ENCODE peak calls at places on chromosome 10, in four cellular contexts. One of them, this sample, is unnamed.

GRCh38 chr10:127762925-127763324 is 25.9 kb downstream of the FOXI2 start:
- DNase-seq in K562: no peak
- DNase-seq in IMR-90: no peak
- DNase-seq in keratinocyte: no peak
- DNase-seq in this sample: no peak

GRCh38 chr10:27344568-27345454 is 104.2 kb upstream of the ACBD5 start:
- DNase-seq in K562: no peak
- DNase-seq in keratinocyte: no peak
- DNase-seq in IMR-90: no peak
- DNase-seq in this sample: no peak

GRCh38 chr10:69696073-69696731 is 66.2 kb downstream of the FAM241B start:
- DNase-seq in K562: peak; percentile 86
- DNase-seq in IMR-90: peak; percentile 91
- DNase-seq in keratinocyte: no peak
- DNase-seq in this sample: peak; percentile 70

GRCh38 chr10:15738237-15738928 is 18.7 kb upstream of the ITGA8 start:
- DNase-seq in K562: no peak
- DNase-seq in IMR-90: no peak
- DNase-seq in keratinocyte: no peak
- DNase-seq in this sample: no peak

GRCh38 chr10:124091646-124092269 is 1.6 kb downstream of the CHST15 start:
- DNase-seq in K562: no peak
- DNase-seq in IMR-90: no peak
- DNase-seq in keratinocyte: no peak
- DNase-seq in this sample: peak; percentile 38

GRCh38 chr10:115624448-115624847 is 531.3 kb downstream of the ATRNL1 start:
- DNase-seq in keratinocyte: no peak
- DNase-seq in K562: no peak
- DNase-seq in IMR-90: no peak
- DNase-seq in this sample: no peak

GRCh38 chr10:8817303-8817702 is 762.8 kb downstream of the GATA3 start:
- DNase-seq in K562: no peak
- DNase-seq in keratinocyte: peak; percentile 64
- DNase-seq in IMR-90: no peak
- DNase-seq in this sample: no peak

GRCh38 chr10:59019603-59020002 is 156.8 kb upstream of the PHYHIPL start:
- DNase-seq in keratinocyte: no peak
- DNase-seq in IMR-90: no peak
- DNase-seq in K562: no peak
- DNase-seq in this sample: no peak

GRCh38 chr10:33010132-33011037 is 52.4 kb upstream of the ITGB1 start:
- DNase-seq in K562: peak; percentile 20
- DNase-seq in keratinocyte: peak; percentile 65
- DNase-seq in IMR-90: peak; percentile 86
- DNase-seq in this sample: peak; percentile 37

GRCh38 chr10:28367865-28368541 is 65.1 kb upstream of the MPP7 start:
- DNase-seq in K562: no peak
- DNase-seq in keratinocyte: no peak
- DNase-seq in IMR-90: no peak
- DNase-seq in this sample: no peak

GRCh38 chr10:85490431-85490830 is 876.2 kb downstream of the GRID1 start:
- DNase-seq in K562: no peak
- DNase-seq in keratinocyte: no peak
- DNase-seq in IMR-90: no peak
- DNase-seq in this sample: no peak

GRCh38 chr10:69869291-69869841 is 67.7 kb downstream of the COL13A1 start:
- DNase-seq in IMR-90: peak; percentile 53
- DNase-seq in K562: no peak
- DNase-seq in keratinocyte: no peak
- DNase-seq in this sample: peak; percentile 46

GRCh38 chr10:130485958-130486680 is 349.9 kb downstream of the GLRX3 start:
- DNase-seq in K562: no peak
- DNase-seq in keratinocyte: no peak
- DNase-seq in IMR-90: no peak
- DNase-seq in this sample: no peak

GRCh38 chr10:35007858-35008301 is 82.3 kb downstream of the CUL2 start:
- DNase-seq in keratinocyte: no peak
- DNase-seq in IMR-90: peak; percentile 20
- DNase-seq in K562: no peak
- DNase-seq in this sample: no peak

GRCh38 chr10:79275431-79275851 is 71.8 kb upstream of the PPIF start:
- DNase-seq in IMR-90: no peak
- DNase-seq in K562: no peak
- DNase-seq in keratinocyte: no peak
- DNase-seq in this sample: no peak

GRCh38 chr10:48667960-48668541 is 16.6 kb upstream of the WDFY4 start:
- DNase-seq in K562: no peak
- DNase-seq in keratinocyte: no peak
- DNase-seq in IMR-90: no peak
- DNase-seq in this sample: no peak

GRCh38 chr10:79904671-79905321 is 44.1 kb downstream of the SFTPD start:
- DNase-seq in keratinocyte: no peak
- DNase-seq in K562: peak; percentile 17
- DNase-seq in IMR-90: peak; percentile 41
- DNase-seq in this sample: peak; percentile 82

GRCh38 chr10:119272736-119273135 is 65.4 kb downstream of the GRK5 start:
- DNase-seq in IMR-90: no peak
- DNase-seq in keratinocyte: no peak
- DNase-seq in K562: no peak
- DNase-seq in this sample: no peak

GRCh38 chr10:19874791-19875190 is 58.6 kb downstream of the PLXDC2 start:
- DNase-seq in keratinocyte: peak; percentile 2
- DNase-seq in IMR-90: no peak
- DNase-seq in K562: no peak
- DNase-seq in this sample: no peak

GRCh38 chr10:59557052-59557451 is 152.6 kb downstream of the SLC16A9 start:
- DNase-seq in K562: peak; percentile 23
- DNase-seq in keratinocyte: no peak
- DNase-seq in IMR-90: no peak
- DNase-seq in this sample: no peak

GRCh38 chr10:30324448-30325110 is 24.5 kb downstream of the MTPAP start:
- DNase-seq in K562: no peak
- DNase-seq in keratinocyte: no peak
- DNase-seq in IMR-90: no peak
- DNase-seq in this sample: no peak

GRCh38 chr10:120039826-120040225 is 147.3 kb downstream of the SEC23IP start:
- DNase-seq in keratinocyte: no peak
- DNase-seq in K562: no peak
- DNase-seq in IMR-90: no peak
- DNase-seq in this sample: no peak

GRCh38 chr10:7561216-7561893 is 105.4 kb downstream of the ITIH5 start:
- DNase-seq in keratinocyte: no peak
- DNase-seq in IMR-90: no peak
- DNase-seq in K562: no peak
- DNase-seq in this sample: no peak

GRCh38 chr10:63681965-63682704 is 160.9 kb downstream of the REEP3 start:
- DNase-seq in IMR-90: peak; percentile 87
- DNase-seq in K562: no peak
- DNase-seq in keratinocyte: peak; percentile 45
- DNase-seq in this sample: peak; percentile 45

GRCh38 chr10:683448-684071 is 5.9 kb downstream of the DIP2C start:
- DNase-seq in IMR-90: peak; percentile 99
- DNase-seq in keratinocyte: peak; percentile 58
- DNase-seq in K562: no peak
- DNase-seq in this sample: no peak

GRCh38 chr10:22764639-22765038 is 50.3 kb upstream of the PIP4K2A start:
- DNase-seq in keratinocyte: no peak
- DNase-seq in IMR-90: no peak
- DNase-seq in K562: no peak
- DNase-seq in this sample: no peak
- H3K9me1 ChIP-seq in keratinocyte: no peaks in the 10 kb centered on the region
- H3K9me1 ChIP-seq in IMR-90: no peaks in the 10 kb centered on the region
- H3K9me1 ChIP-seq in K562: no peaks in the 10 kb centered on the region
- H3K9me1 ChIP-seq in this sample: no peaks in the 10 kb centered on the region

GRCh38 chr10:102859911-102860310 is 5.9 kb downstream of the BORCS7 start:
- DNase-seq in keratinocyte: no peak
- DNase-seq in IMR-90: no peak
- DNase-seq in K562: no peak
- DNase-seq in this sample: no peak
- H3K9me1 ChIP-seq in keratinocyte: no peaks in the 10 kb centered on the region
- H3K9me1 ChIP-seq in IMR-90: no peaks in the 10 kb centered on the region
- H3K9me1 ChIP-seq in K562: no peaks in the 10 kb centered on the region
- H3K9me1 ChIP-seq in this sample: no peaks in the 10 kb centered on the region

GRCh38 chr10:121368347-121369025 is 229.8 kb downstream of the FGFR2 start:
- DNase-seq in K562: no peak
- DNase-seq in IMR-90: no peak
- DNase-seq in keratinocyte: no peak
- DNase-seq in this sample: no peak
- H3K9me1 ChIP-seq in K562: no peaks in the 10 kb centered on the region
- H3K9me1 ChIP-seq in IMR-90: no peaks in the 10 kb centered on the region
- H3K9me1 ChIP-seq in keratinocyte: no peaks in the 10 kb centered on the region
- H3K9me1 ChIP-seq in this sample: no peaks in the 10 kb centered on the region

DNA sequence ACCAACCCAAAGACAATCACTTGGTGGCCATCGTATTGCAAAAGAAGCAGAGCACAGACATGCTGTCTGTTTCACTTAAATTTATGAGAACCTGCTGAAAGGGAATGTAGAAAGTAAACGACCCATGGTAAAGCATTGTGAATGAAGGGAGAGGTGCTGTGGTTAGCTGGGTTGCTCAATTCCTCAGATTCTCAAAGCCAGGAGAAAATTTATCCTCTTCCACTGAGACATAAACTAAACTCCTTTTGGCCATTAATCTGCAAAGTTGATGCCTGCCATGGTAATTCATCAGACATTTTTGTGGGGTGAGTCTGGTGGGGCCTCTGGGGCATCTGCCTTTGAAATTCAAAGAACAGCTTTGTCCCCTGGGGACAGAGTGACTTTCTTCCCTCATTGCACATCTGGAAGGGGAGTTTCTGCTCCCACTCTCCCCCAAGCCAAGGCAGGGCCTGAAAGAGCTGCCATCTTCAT is 951.0 kb downstream of the LRMDA start:
- DNase-seq in keratinocyte: no peak
- DNase-seq in IMR-90: peak; percentile 49
- DNase-seq in K562: no peak
- DNase-seq in this sample: no peak
- H3K9me1 ChIP-seq in keratinocyte: no peaks in the 10 kb centered on the region
- H3K9me1 ChIP-seq in IMR-90: peaks cover 5% of the 10 kb centered on the region
- H3K9me1 ChIP-seq in K562: no peaks in the 10 kb centered on the region
- H3K9me1 ChIP-seq in this sample: no peaks in the 10 kb centered on the region

GRCh38 chr10:92475357-92475868 is 98.5 kb downstream of the IDE start:
- DNase-seq in K562: no peak
- DNase-seq in IMR-90: no peak
- DNase-seq in keratinocyte: no peak
- DNase-seq in this sample: no peak
- H3K9me1 ChIP-seq in K562: no peaks in the 10 kb centered on the region
- H3K9me1 ChIP-seq in IMR-90: peaks cover 3% of the 10 kb centered on the region
- H3K9me1 ChIP-seq in keratinocyte: no peaks in the 10 kb centered on the region
- H3K9me1 ChIP-seq in this sample: no peaks in the 10 kb centered on the region

GRCh38 chr10:125106586-125106985 is 53.8 kb downstream of the CTBP2 start:
- DNase-seq in K562: no peak
- DNase-seq in keratinocyte: no peak
- DNase-seq in IMR-90: no peak
- DNase-seq in this sample: no peak
- H3K9me1 ChIP-seq in K562: peaks cover 3% of the 10 kb centered on the region
- H3K9me1 ChIP-seq in keratinocyte: peaks cover 3% of the 10 kb centered on the region
- H3K9me1 ChIP-seq in IMR-90: peaks cover 34% of the 10 kb centered on the region
- H3K9me1 ChIP-seq in this sample: no peaks in the 10 kb centered on the region

GRCh38 chr10:112715581-112715980 is 234.5 kb upstream of the TCF7L2 start:
- DNase-seq in K562: no peak
- DNase-seq in IMR-90: no peak
- DNase-seq in keratinocyte: no peak
- DNase-seq in this sample: no peak

GRCh38 chr10:112716076-112716475 is 234.0 kb upstream of the TCF7L2 start:
- DNase-seq in IMR-90: no peak
- DNase-seq in K562: no peak
- DNase-seq in keratinocyte: no peak
- DNase-seq in this sample: no peak

GRCh38 chr10:112712536-112712935 is 237.5 kb upstream of the TCF7L2 start:
- DNase-seq in K562: no peak
- DNase-seq in keratinocyte: no peak
- DNase-seq in IMR-90: no peak
- DNase-seq in this sample: no peak

GRCh38 chr10:112711366-112711765 is 238.7 kb upstream of the TCF7L2 start:
- DNase-seq in K562: no peak
- DNase-seq in IMR-90: peak; percentile 53
- DNase-seq in keratinocyte: no peak
- DNase-seq in this sample: no peak

GRCh38 chr10:112713411-112713810 is 236.6 kb upstream of the TCF7L2 start:
- DNase-seq in K562: no peak
- DNase-seq in keratinocyte: no peak
- DNase-seq in IMR-90: peak; percentile 80
- DNase-seq in this sample: no peak
- H3K9me1 ChIP-seq in K562: no peaks in the 10 kb centered on the region
- H3K9me1 ChIP-seq in keratinocyte: no peaks in the 10 kb centered on the region
- H3K9me1 ChIP-seq in IMR-90: peaks cover 7% of the 10 kb centered on the region
- H3K9me1 ChIP-seq in this sample: no peaks in the 10 kb centered on the region

GRCh38 chr10:99525897-99526296 is 6.8 kb upstream of the NKX2-3 start:
- DNase-seq in keratinocyte: no peak
- DNase-seq in IMR-90: no peak
- DNase-seq in K562: no peak
- DNase-seq in this sample: no peak
- H3K9me1 ChIP-seq in keratinocyte: no peaks in the 10 kb centered on the region
- H3K9me1 ChIP-seq in IMR-90: no peaks in the 10 kb centered on the region
- H3K9me1 ChIP-seq in K562: no peaks in the 10 kb centered on the region
- H3K9me1 ChIP-seq in this sample: no peaks in the 10 kb centered on the region

GRCh38 chr10:112554263-112554662 is 107.2 kb downstream of the VTI1A start:
- DNase-seq in keratinocyte: no peak
- DNase-seq in IMR-90: no peak
- DNase-seq in K562: no peak
- DNase-seq in this sample: no peak

GRCh38 chr10:112559328-112559727 is 112.3 kb downstream of the VTI1A start:
- DNase-seq in keratinocyte: no peak
- DNase-seq in K562: no peak
- DNase-seq in IMR-90: no peak
- DNase-seq in this sample: no peak

GRCh38 chr10:112562122-112562521 is 115.1 kb downstream of the VTI1A start:
- DNase-seq in K562: no peak
- DNase-seq in IMR-90: no peak
- DNase-seq in keratinocyte: no peak
- DNase-seq in this sample: no peak

GRCh38 chr10:112557197-112557596 is 110.2 kb downstream of the VTI1A start:
- DNase-seq in K562: no peak
- DNase-seq in keratinocyte: no peak
- DNase-seq in IMR-90: no peak
- DNase-seq in this sample: no peak

DNA sequence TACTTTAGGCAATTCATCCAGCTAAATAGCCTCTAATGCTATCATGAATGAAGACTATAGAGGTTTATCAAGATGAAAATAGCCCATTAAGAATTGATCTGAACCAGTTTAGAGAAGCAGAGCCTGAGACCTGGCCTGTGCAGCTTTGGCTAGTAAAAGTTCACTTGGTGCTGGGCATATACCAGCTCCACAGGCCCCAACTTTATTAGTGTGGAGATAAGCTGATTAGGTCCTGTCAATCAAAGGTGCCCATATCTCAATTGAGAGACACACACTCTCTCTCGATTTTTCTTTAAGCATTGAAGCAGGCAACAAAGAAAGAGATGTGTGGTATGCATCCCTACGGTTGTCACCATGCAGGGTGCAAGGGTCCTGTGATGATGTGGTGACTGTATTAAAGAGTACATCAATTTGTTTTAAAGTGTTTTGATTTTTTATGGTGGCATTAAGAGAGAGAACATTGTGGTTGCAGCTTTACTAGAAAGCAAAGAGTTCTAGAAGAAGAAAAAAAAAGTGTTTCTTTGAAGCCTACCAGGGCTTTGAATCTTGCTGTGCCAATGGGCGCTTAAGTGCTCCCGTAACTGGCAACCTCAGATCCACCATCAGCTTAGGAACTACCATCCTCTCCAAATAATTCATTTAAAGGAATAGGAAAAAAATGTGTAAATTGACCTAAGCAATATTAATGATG is 111.6 kb downstream of the VTI1A start:
- DNase-seq in keratinocyte: no peak
- DNase-seq in IMR-90: no peak
- DNase-seq in K562: no peak
- DNase-seq in this sample: no peak
- H3K9me1 ChIP-seq in keratinocyte: no peaks in the 10 kb centered on the region
- H3K9me1 ChIP-seq in IMR-90: no peaks in the 10 kb centered on the region
- H3K9me1 ChIP-seq in K562: no peaks in the 10 kb centered on the region
- H3K9me1 ChIP-seq in this sample: no peaks in the 10 kb centered on the region